ENCODE peak calls at places on chromosomes 3 and 15, in ten cellular contexts. One of them, this sample, is unnamed.

GRCh38 chr15:33242669-33243191 is 48.2 kb upstream of the FMN1 start:
- DNase-seq in adrenal gland: no peak
- DNase-seq in activated naive CD8-positive, alpha-beta T cell treated with anti-CD3 and anti-CD28 coated beads, Interleukin-2, amount 50 U/mL, for 24 hours: no peak
- DNase-seq in HAP-1: peak; percentile 42
- DNase-seq in adipocyte: peak; percentile 33
- DNase-seq in HFFc6: peak; percentile 15
- DNase-seq in GM23338: peak; percentile 75
- DNase-seq in GM13976: no peak
- DNase-seq in stimulated activated CD4-positive, alpha-beta T cell treated with anti-CD3 and anti-CD28 coated beads, Interleukin-15, amount 100 ng/mL, for 1 hour: no peak
- DNase-seq in activated gamma-delta T cell treated with Interleukin-2 at 50 U/mL for 16 hours: no peak
- DNase-seq in this sample: no peak

GRCh38 chr15:63610209-63610841 is 13.1 kb downstream of the FBXL22 start:
- DNase-seq in adrenal gland: peak; percentile 75
- DNase-seq in activated naive CD8-positive, alpha-beta T cell treated with anti-CD3 and anti-CD28 coated beads, Interleukin-2, amount 50 U/mL, for 24 hours: peak; percentile 75
- DNase-seq in HAP-1: peak; percentile 98
- DNase-seq in adipocyte: peak; percentile 91
- DNase-seq in HFFc6: peak; percentile 84
- DNase-seq in GM23338: peak; percentile 91
- DNase-seq in GM13976: peak; percentile 84
- DNase-seq in stimulated activated CD4-positive, alpha-beta T cell treated with anti-CD3 and anti-CD28 coated beads, Interleukin-15, amount 100 ng/mL, for 1 hour: peak; percentile 43
- DNase-seq in activated gamma-delta T cell treated with Interleukin-2 at 50 U/mL for 16 hours: peak; percentile 73
- DNase-seq in this sample: peak; percentile 67

GRCh38 chr3:188646592-188646991 is 492.6 kb downstream of the LPP start:
- DNase-seq in adrenal gland: no peak
- DNase-seq in activated naive CD8-positive, alpha-beta T cell treated with anti-CD3 and anti-CD28 coated beads, Interleukin-2, amount 50 U/mL, for 24 hours: no peak
- DNase-seq in HAP-1: no peak
- DNase-seq in adipocyte: peak; percentile 44
- DNase-seq in HFFc6: no peak
- DNase-seq in GM23338: no peak
- DNase-seq in GM13976: no peak
- DNase-seq in stimulated activated CD4-positive, alpha-beta T cell treated with anti-CD3 and anti-CD28 coated beads, Interleukin-15, amount 100 ng/mL, for 1 hour: no peak
- DNase-seq in activated gamma-delta T cell treated with Interleukin-2 at 50 U/mL for 16 hours: no peak
- DNase-seq in this sample: no peak

GRCh38 chr3:126288314-126288713 is 68.9 kb downstream of the KLF15 start:
- DNase-seq in adrenal gland: no peak
- DNase-seq in activated naive CD8-positive, alpha-beta T cell treated with anti-CD3 and anti-CD28 coated beads, Interleukin-2, amount 50 U/mL, for 24 hours: no peak
- DNase-seq in HAP-1: no peak
- DNase-seq in adipocyte: no peak
- DNase-seq in HFFc6: no peak
- DNase-seq in GM23338: peak; percentile 55
- DNase-seq in GM13976: no peak
- DNase-seq in stimulated activated CD4-positive, alpha-beta T cell treated with anti-CD3 and anti-CD28 coated beads, Interleukin-15, amount 100 ng/mL, for 1 hour: no peak
- DNase-seq in activated gamma-delta T cell treated with Interleukin-2 at 50 U/mL for 16 hours: no peak
- DNase-seq in this sample: peak; percentile 19

GRCh38 chr15:29612701-29613100 is 209.6 kb downstream of the TJP1 start:
- DNase-seq in adrenal gland: no peak
- DNase-seq in activated naive CD8-positive, alpha-beta T cell treated with anti-CD3 and anti-CD28 coated beads, Interleukin-2, amount 50 U/mL, for 24 hours: no peak
- DNase-seq in HAP-1: no peak
- DNase-seq in adipocyte: peak; percentile 37
- DNase-seq in HFFc6: peak; percentile 55
- DNase-seq in GM23338: peak; percentile 3
- DNase-seq in GM13976: no peak
- DNase-seq in stimulated activated CD4-positive, alpha-beta T cell treated with anti-CD3 and anti-CD28 coated beads, Interleukin-15, amount 100 ng/mL, for 1 hour: no peak
- DNase-seq in activated gamma-delta T cell treated with Interleukin-2 at 50 U/mL for 16 hours: no peak
- DNase-seq in this sample: no peak

GRCh38 chr15:87572381-87572780 is 684.2 kb downstream of the NTRK3 start:
- DNase-seq in adrenal gland: no peak
- DNase-seq in activated naive CD8-positive, alpha-beta T cell treated with anti-CD3 and anti-CD28 coated beads, Interleukin-2, amount 50 U/mL, for 24 hours: no peak
- DNase-seq in HAP-1: no peak
- DNase-seq in adipocyte: no peak
- DNase-seq in HFFc6: no peak
- DNase-seq in GM23338: peak; percentile 29
- DNase-seq in GM13976: no peak
- DNase-seq in stimulated activated CD4-positive, alpha-beta T cell treated with anti-CD3 and anti-CD28 coated beads, Interleukin-15, amount 100 ng/mL, for 1 hour: no peak
- DNase-seq in activated gamma-delta T cell treated with Interleukin-2 at 50 U/mL for 16 hours: no peak
- DNase-seq in this sample: no peak

GRCh38 chr3:8621141-8621540 is 23.5 kb downstream of the SSUH2 start:
- DNase-seq in adrenal gland: no peak
- DNase-seq in activated naive CD8-positive, alpha-beta T cell treated with anti-CD3 and anti-CD28 coated beads, Interleukin-2, amount 50 U/mL, for 24 hours: no peak
- DNase-seq in HAP-1: no peak
- DNase-seq in adipocyte: no peak
- DNase-seq in HFFc6: no peak
- DNase-seq in GM23338: no peak
- DNase-seq in GM13976: no peak
- DNase-seq in stimulated activated CD4-positive, alpha-beta T cell treated with anti-CD3 and anti-CD28 coated beads, Interleukin-15, amount 100 ng/mL, for 1 hour: no peak
- DNase-seq in activated gamma-delta T cell treated with Interleukin-2 at 50 U/mL for 16 hours: no peak
- DNase-seq in this sample: no peak

GRCh38 chr3:52277972-52278509 is 408 bp downstream of the WDR82 start:
- DNase-seq in adrenal gland: peak; percentile 56
- DNase-seq in activated naive CD8-positive, alpha-beta T cell treated with anti-CD3 and anti-CD28 coated beads, Interleukin-2, amount 50 U/mL, for 24 hours: peak; percentile 70
- DNase-seq in HAP-1: peak; percentile 21
- DNase-seq in adipocyte: peak; percentile 77
- DNase-seq in HFFc6: no peak
- DNase-seq in GM23338: peak; percentile 62
- DNase-seq in GM13976: peak; percentile 69
- DNase-seq in stimulated activated CD4-positive, alpha-beta T cell treated with anti-CD3 and anti-CD28 coated beads, Interleukin-15, amount 100 ng/mL, for 1 hour: peak; percentile 57
- DNase-seq in activated gamma-delta T cell treated with Interleukin-2 at 50 U/mL for 16 hours: peak; percentile 62
- DNase-seq in this sample: no peak

GRCh38 chr3:10108091-10108490 is at the start of gene FANCD2OS:
- DNase-seq in adrenal gland: no peak
- DNase-seq in activated naive CD8-positive, alpha-beta T cell treated with anti-CD3 and anti-CD28 coated beads, Interleukin-2, amount 50 U/mL, for 24 hours: no peak
- DNase-seq in HAP-1: no peak
- DNase-seq in adipocyte: no peak
- DNase-seq in HFFc6: no peak
- DNase-seq in GM23338: peak; percentile 7
- DNase-seq in GM13976: no peak
- DNase-seq in stimulated activated CD4-positive, alpha-beta T cell treated with anti-CD3 and anti-CD28 coated beads, Interleukin-15, amount 100 ng/mL, for 1 hour: no peak
- DNase-seq in activated gamma-delta T cell treated with Interleukin-2 at 50 U/mL for 16 hours: no peak
- DNase-seq in this sample: no peak

GRCh38 chr3:35648347-35648746 is 9.0 kb downstream of the ARPP21 start:
- DNase-seq in adrenal gland: no peak
- DNase-seq in activated naive CD8-positive, alpha-beta T cell treated with anti-CD3 and anti-CD28 coated beads, Interleukin-2, amount 50 U/mL, for 24 hours: no peak
- DNase-seq in HAP-1: no peak
- DNase-seq in adipocyte: peak; percentile 63
- DNase-seq in HFFc6: no peak
- DNase-seq in GM23338: no peak
- DNase-seq in GM13976: no peak
- DNase-seq in stimulated activated CD4-positive, alpha-beta T cell treated with anti-CD3 and anti-CD28 coated beads, Interleukin-15, amount 100 ng/mL, for 1 hour: no peak
- DNase-seq in activated gamma-delta T cell treated with Interleukin-2 at 50 U/mL for 16 hours: no peak
- DNase-seq in this sample: no peak